ENCODE peak calls at places on chromosomes 12 and 14, in ten cellular contexts. R is MM.1S; E is IMR-90; L is activated effector memory CD4-positive, alpha-beta T cell treated with Interleukin-2 at 50 U/mL for 16 hours; F is PC-3; G is osteoblast; X is Ammon's horn; T is frontal cortex; K is EL; J is naive B cell. C is an unnamed sample.

GRCh38 chr12:103758310-103759089 is 82.5 kb downstream of the NT5DC3 start:
- DNase-seq in R (no peak), E (no peak), L (no peak), F (no peak), G (no peak), X (no peak), T (no peak), K (no peak), J (no peak), C (no peak)

GRCh38 chr12:93967454-93967853 is 180.9 kb upstream of the PLXNC1 start:
- DNase-seq in R (no peak), E (no peak), L (no peak), F (no peak), G (no peak), X (no peak), T (no peak), K (no peak), J (no peak), C (no peak)

GRCh38 chr12:2267624-2268477 is 215.1 kb downstream of the CACNA1C start:
- DNase-seq in R (no peak), E (peak; percentile 54), L (no peak), F (no peak), G (peak; percentile 93), X (no peak), T (no peak), K (peak; percentile 92), J (no peak), C (no peak)

GRCh38 chr14:100150932-100151587 is 8.4 kb downstream of the DEGS2 start:
- DNase-seq in R (no peak), E (no peak), L (no peak), F (no peak), G (no peak), X (no peak), T (no peak), K (no peak), J (no peak), C (no peak)

GRCh38 chr14:36773136-36773540 is 111.5 kb downstream of the PAX9 start:
- DNase-seq in R (no peak), E (peak; percentile 15), L (no peak), F (peak; percentile 76), G (no peak), X (peak; percentile 6), T (no peak), K (peak; percentile 18), J (no peak), C (no peak)

GRCh38 chr14:71588028-71588427 is 344.2 kb upstream of the RGS6 start:
- DNase-seq in R (no peak), E (peak; percentile 89), L (no peak), F (no peak), G (peak; percentile 68), X (no peak), T (no peak), K (peak; percentile 79), J (no peak), C (no peak)

GRCh38 chr12:16266085-16266484 is 11.4 kb downstream of the SLC15A5 start:
- DNase-seq in R (no peak), E (no peak), L (no peak), F (no peak), G (no peak), X (no peak), T (no peak), K (no peak), J (no peak), C (no peak)

GRCh38 chr12:57611116-57611809 is at the start of gene ARHGEF25:
- DNase-seq in R (peak; percentile 19), E (peak; percentile 53), L (peak; percentile 19), F (peak; percentile 35), G (peak; percentile 99), X (peak; percentile 77), T (peak; percentile 90), K (peak; percentile 70), J (no peak), C (no peak)

GRCh38 chr12:96194901-96195844 is 998 bp downstream of the ELK3 start:
- DNase-seq in R (peak; percentile 95), E (peak; percentile 91), L (peak; percentile 61), F (peak; percentile 83), G (peak; percentile 97), X (peak; percentile 60), T (peak; percentile 57), K (peak; percentile 86), J (peak; percentile 81), C (peak; percentile 63)

GRCh38 chr14:95759952-95760351 is 46.0 kb upstream of the TCL1A start:
- DNase-seq in R (no peak), E (no peak), L (no peak), F (no peak), G (no peak), X (no peak), T (no peak), K (peak; percentile 13), J (no peak), C (no peak)

GRCh38 chr14:91185721-91186120 is 58.8 kb downstream of the GPR68 start:
- DNase-seq in R (no peak), E (peak; percentile 51), L (no peak), F (no peak), G (peak; percentile 87), X (no peak), T (no peak), K (no peak), J (no peak), C (no peak)

GRCh38 chr14:65098586-65098985 is 3.7 kb downstream of the MAX start:
- DNase-seq in R (peak; percentile 47), E (peak; percentile 46), L (no peak), F (no peak), G (no peak), X (peak; percentile 25), T (no peak), K (peak; percentile 21), J (peak; percentile 57), C (no peak)

GRCh38 chr14:53032161-53032803 is 81.4 kb upstream of the FERMT2 start:
- DNase-seq in R (no peak), E (peak; percentile 88), L (no peak), F (peak; percentile 96), G (peak; percentile 66), X (peak; percentile 58), T (no peak), K (peak; percentile 94), J (no peak), C (no peak)

GRCh38 chr12:68745904-68746571 is at the start of gene SLC35E3:
- DNase-seq in R (peak; percentile 97), E (peak; percentile 75), L (peak; percentile 87), F (peak; percentile 92), G (peak; percentile 98), X (peak; percentile 97), T (peak; percentile 86), K (peak; percentile 91), J (peak; percentile 89), C (peak; percentile 91)

GRCh38 chr14:32450919-32451675 is 122.0 kb downstream of the AKAP6 start:
- DNase-seq in R (no peak), E (no peak), L (no peak), F (no peak), G (no peak), X (no peak), T (no peak), K (no peak), J (no peak), C (no peak)

GRCh38 chr12:121205491-121205890 is 4.4 kb upstream of the P2RX4 start:
- DNase-seq in R (no peak), E (no peak), L (no peak), F (no peak), G (no peak), X (no peak), T (no peak), K (no peak), J (no peak), C (no peak)

GRCh38 chr14:69531135-69531534 is 43.5 kb downstream of the CCDC177 start:
- DNase-seq in R (no peak), E (no peak), L (no peak), F (no peak), G (no peak), X (no peak), T (no peak), K (no peak), J (no peak), C (no peak)

GRCh38 chr12:124898200-124898950 is 16.1 kb downstream of the UBC start:
- DNase-seq in R (peak; percentile 58), E (no peak), L (peak; percentile 51), F (peak; percentile 69), G (no peak), X (peak; percentile 84), T (no peak), K (peak; percentile 49), J (peak; percentile 73), C (peak; percentile 42)

GRCh38 chr14:102776761-102777710 is at the start of gene TRAF3:
- DNase-seq in R (peak; percentile 70), E (peak; percentile 77), L (peak; percentile 82), F (peak; percentile 58), G (peak; percentile 100), X (peak; percentile 68), T (peak; percentile 93), K (peak; percentile 78), J (peak; percentile 93), C (peak; percentile 82)

GRCh38 chr14:73457935-73458218 is 469 bp downstream of the NUMB start:
- DNase-seq in R (no peak), E (no peak), L (no peak), F (no peak), G (peak; percentile 65), X (peak; percentile 43), T (no peak), K (no peak), J (no peak), C (no peak)

GRCh38 chr14:100539766-100540140 is 47.5 kb downstream of the BEGAIN start:
- DNase-seq in R (no peak), E (no peak), L (no peak), F (no peak), G (peak; percentile 64), X (no peak), T (no peak), K (no peak), J (no peak), C (no peak)

GRCh38 chr14:104657563-104658324 is 31.7 kb upstream of the INF2 start:
- DNase-seq in R (no peak), E (no peak), L (no peak), F (no peak), G (peak; percentile 85), X (no peak), T (no peak), K (no peak), J (peak; percentile 92), C (no peak)

GRCh38 chr12:31820832-31821231 is 92.0 kb upstream of the AMN1 start:
- DNase-seq in R (no peak), E (no peak), L (no peak), F (no peak), G (no peak), X (no peak), T (no peak), K (no peak), J (no peak), C (no peak)

GRCh38 chr12:85468356-85469157 is 188.5 kb downstream of the ALX1 start:
- DNase-seq in R (peak; percentile 69), E (peak; percentile 68), L (no peak), F (peak; percentile 93), G (peak; percentile 36), X (peak; percentile 72), T (peak; percentile 2), K (peak; percentile 58), J (peak; percentile 3), C (peak; percentile 22)

GRCh38 chr14:66920196-66920595 is 269.0 kb upstream of the GARIN2 start:
- DNase-seq in R (no peak), E (peak; percentile 17), L (no peak), F (no peak), G (no peak), X (no peak), T (no peak), K (peak; percentile 58), J (no peak), C (no peak)

GRCh38 chr14:100219126-100219785 is 19.7 kb upstream of the YY1 start:
- DNase-seq in R (no peak), E (peak; percentile 46), L (no peak), F (no peak), G (peak; percentile 62), X (no peak), T (no peak), K (no peak), J (no peak), C (no peak)

GRCh38 chr14:77985235-77985634 is 184.9 kb upstream of the NRXN3 start:
- DNase-seq in R (no peak), E (no peak), L (no peak), F (no peak), G (no peak), X (peak; percentile 34), T (no peak), K (peak; percentile 46), J (no peak), C (no peak)

GRCh38 chr14:24673534-24674203 is 39.7 kb upstream of the GZMB start:
- DNase-seq in R (peak; percentile 52), E (no peak), L (peak; percentile 55), F (no peak), G (no peak), X (no peak), T (no peak), K (no peak), J (no peak), C (peak; percentile 75)

C was measured in activated T-helper 2 cell treated with anti-CD3 and anti-CD28 coated beads, Interferon-gamma antibody, Interleukin-2, Interleukin-4, amounts not matched to agents 10 μg/mL and 5 μg/mL and 100 μg/mL, durations not matched to agents 14 hours and 24 hours and 36 hours.